ENCODE peak calls at places on chromosomes 4 and X, in six cellular contexts. M is transverse colon, Z is stomach, E is IMR-90, G is A549, O is uterus. X is an unnamed sample.

GRCh38 chr4:20370284-20370683 is 118.6 kb downstream of the SLIT2 start:
- DNase-seq in M (no peak), Z (no peak), E (peak; percentile 85), G (no peak), O (no peak), X (no peak)

GRCh38 chr4:95013236-95013635 is 255.5 kb downstream of the BMPR1B start:
- DNase-seq in M (no peak), Z (no peak), E (no peak), G (no peak), O (no peak), X (no peak)

GRCh38 chr4:78654809-78655208 is 103.2 kb downstream of the ANXA3 start:
- DNase-seq in M (no peak), Z (no peak), E (peak; percentile 58), G (no peak), O (no peak), X (no peak)

GRCh38 chr4:338759-339097 is 1.1 kb downstream of the ZNF141 start:
- DNase-seq in M (no peak), Z (no peak), E (no peak), G (no peak), O (no peak), X (no peak)

GRCh38 chr4:185797596-185797995 is 14.4 kb downstream of the SORBS2 start:
- DNase-seq in M (no peak), Z (no peak), E (no peak), G (no peak), O (no peak), X (no peak)

GRCh38 chr4:154559931-154560801 is 2.6 kb upstream of the FGB start:
- DNase-seq in M (peak; percentile 8), Z (no peak), E (no peak), G (peak; percentile 53), O (no peak), X (no peak)

GRCh38 chrX:48794993-48795501 is 6.8 kb upstream of the HDAC6 start:
- DNase-seq in M (no peak), Z (no peak), E (peak; percentile 47), G (peak; percentile 38), O (no peak), X (no peak)

GRCh38 chrX:150902434-150903109 is 4.1 kb upstream of the CD99L2 start:
- DNase-seq in M (no peak), Z (no peak), E (no peak), G (no peak), O (no peak), X (no peak)

GRCh38 chrX:40615976-40616375 is 7.3 kb upstream of the MPC1L start:
- DNase-seq in M (no peak), Z (no peak), E (no peak), G (no peak), O (no peak), X (no peak)

GRCh38 chr4:158172558-158173258 is at the start of gene GASK1B:
- DNase-seq in M (peak; percentile 50), Z (no peak), E (peak; percentile 64), G (peak; percentile 53), O (peak; percentile 67), X (peak; percentile 39)

GRCh38 chr4:174999407-174999806 is 81.2 kb downstream of the ADAM29 start:
- DNase-seq in M (no peak), Z (no peak), E (no peak), G (peak; percentile 3), O (no peak), X (no peak)

GRCh38 chr4:147691820-147692219 is 7.9 kb upstream of the PRMT9 start:
- DNase-seq in M (no peak), Z (no peak), E (no peak), G (no peak), O (no peak), X (no peak)

GRCh38 chr4:78079701-78080430 is 22.7 kb downstream of the FRAS1 start:
- DNase-seq in M (no peak), Z (no peak), E (no peak), G (no peak), O (no peak), X (no peak)

GRCh38 chr4:2804449-2804972 is 11.6 kb downstream of the SH3BP2 start:
- DNase-seq in M (no peak), Z (no peak), E (no peak), G (no peak), O (no peak), X (no peak)

GRCh38 chrX:31240982-31241381 is 169.1 kb upstream of the FTHL17 start:
- DNase-seq in M (no peak), Z (no peak), E (no peak), G (no peak), O (no peak), X (no peak)

GRCh38 chr4:173731257-173731656 is 201.2 kb upstream of the HAND2 start:
- DNase-seq in M (no peak), Z (no peak), E (no peak), G (no peak), O (no peak), X (no peak)

GRCh38 chr4:118823471-118823870 is 12.5 kb downstream of the SEC24D start:
- DNase-seq in M (peak; percentile 47), Z (peak; percentile 78), E (no peak), G (no peak), O (no peak), X (no peak)

DNA sequence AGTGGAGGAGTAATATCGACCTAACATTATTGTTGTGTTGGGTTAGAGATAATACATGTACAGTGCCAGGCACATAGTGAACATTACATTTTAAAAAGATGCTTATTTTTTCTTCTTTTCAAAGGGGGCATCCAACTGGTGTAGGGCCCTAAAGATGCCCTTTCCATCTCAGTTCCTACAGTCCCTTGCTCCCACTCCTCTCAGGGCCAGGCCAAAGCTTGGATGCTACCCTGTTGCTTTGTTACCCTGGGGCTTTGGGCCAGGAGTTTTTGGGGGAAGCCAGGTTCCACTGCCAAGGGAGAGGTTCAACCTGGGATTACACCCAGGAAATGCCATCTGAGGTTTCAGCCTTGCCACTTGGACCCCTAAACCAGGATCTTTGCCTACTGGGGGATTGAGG is 918 bp downstream of the IGSF1 start:
- DNase-seq in M (no peak), Z (no peak), E (no peak), G (no peak), O (no peak), X (no peak)
- H3K4me3 ChIP-seq in M (no peak overlapping the region), Z (no peak overlapping the region), E (no peak overlapping the region), G (no peak overlapping the region), O (no peak overlapping the region), X (no peak overlapping the region)

GRCh38 chr4:151322565-151322964 is 2.8 kb downstream of the SH3D19 start:
- DNase-seq in M (no peak), Z (no peak), E (no peak), G (no peak), O (no peak), X (no peak)

GRCh38 chr4:151324124-151324448 is 1.3 kb downstream of the SH3D19 start:
- DNase-seq in M (no peak), Z (no peak), E (no peak), G (no peak), O (no peak), X (no peak)

GRCh38 chr4:151329217-151330007 is 4.0 kb upstream of the SH3D19 start:
- DNase-seq in M (no peak), Z (no peak), E (peak; percentile 40), G (peak; percentile 68), O (no peak), X (no peak)

GRCh38 chr4:151324449-151325319 is 721 bp downstream of the SH3D19 start:
- DNase-seq in M (peak; percentile 78), Z (peak; percentile 48), E (peak; percentile 47), G (peak; percentile 80), O (peak; percentile 57), X (peak; percentile 32)

GRCh38 chr4:151325320-151326246 is at the start of gene SH3D19:
- DNase-seq in M (peak; percentile 88), Z (peak; percentile 75), E (peak; percentile 19), G (peak; percentile 84), O (peak; percentile 77), X (peak; percentile 93)
- TF ChIP-seq POLR2A in M (peak; percentile 89), Z (peak; percentile 38), E (no peak), G (peak; percentile 52), O (peak; percentile 71), X (no peak)

GRCh38 chr4:30722092-30722915 is 2.1 kb downstream of the PCDH7 start:
- DNase-seq in M (no peak), Z (no peak), E (no peak), G (no peak), O (peak; percentile 22), X (no peak)

GRCh38 chr4:30720656-30721352 is 635 bp downstream of the PCDH7 start:
- DNase-seq in M (peak; percentile 12), Z (no peak), E (peak; percentile 61), G (peak; percentile 7), O (peak; percentile 31), X (no peak)

GRCh38 chr4:30722916-30723270 is 2.7 kb downstream of the PCDH7 start:
- DNase-seq in M (no peak), Z (no peak), E (no peak), G (no peak), O (peak; percentile 19), X (no peak)

GRCh38 chr4:30720021-30720655 is at the start of gene PCDH7:
- DNase-seq in M (peak; percentile 14), Z (peak; percentile 37), E (peak; percentile 73), G (peak; percentile 21), O (peak; percentile 52), X (no peak)

GRCh38 chr4:30721353-30722091 is 1.4 kb downstream of the PCDH7 start:
- DNase-seq in M (peak; percentile 37), Z (peak; percentile 56), E (peak; percentile 44), G (peak; percentile 12), O (peak; percentile 29), X (no peak)
- TF ChIP-seq CTCF in M (no peak), Z (no peak), E (peak; percentile 62), G (peak; percentile 10), O (peak; percentile 64), X (no peak)

GRCh38 chr4:86450861-86451260 is 91.0 kb upstream of the MAPK10 start:
- DNase-seq in M (no peak), Z (no peak), E (no peak), G (no peak), O (no peak), X (no peak)

GRCh38 chr4:86453044-86453501 is 93.2 kb upstream of the MAPK10 start:
- DNase-seq in M (no peak), Z (no peak), E (peak; percentile 70), G (no peak), O (peak; percentile 65), X (no peak)

GRCh38 chr4:86450189-86450588 is 90.3 kb upstream of the MAPK10 start:
- DNase-seq in M (no peak), Z (no peak), E (no peak), G (no peak), O (no peak), X (no peak)

GRCh38 chr4:86452323-86452995 is 92.6 kb upstream of the MAPK10 start:
- DNase-seq in M (no peak), Z (no peak), E (peak; percentile 38), G (no peak), O (peak; percentile 58), X (no peak)

DNA sequence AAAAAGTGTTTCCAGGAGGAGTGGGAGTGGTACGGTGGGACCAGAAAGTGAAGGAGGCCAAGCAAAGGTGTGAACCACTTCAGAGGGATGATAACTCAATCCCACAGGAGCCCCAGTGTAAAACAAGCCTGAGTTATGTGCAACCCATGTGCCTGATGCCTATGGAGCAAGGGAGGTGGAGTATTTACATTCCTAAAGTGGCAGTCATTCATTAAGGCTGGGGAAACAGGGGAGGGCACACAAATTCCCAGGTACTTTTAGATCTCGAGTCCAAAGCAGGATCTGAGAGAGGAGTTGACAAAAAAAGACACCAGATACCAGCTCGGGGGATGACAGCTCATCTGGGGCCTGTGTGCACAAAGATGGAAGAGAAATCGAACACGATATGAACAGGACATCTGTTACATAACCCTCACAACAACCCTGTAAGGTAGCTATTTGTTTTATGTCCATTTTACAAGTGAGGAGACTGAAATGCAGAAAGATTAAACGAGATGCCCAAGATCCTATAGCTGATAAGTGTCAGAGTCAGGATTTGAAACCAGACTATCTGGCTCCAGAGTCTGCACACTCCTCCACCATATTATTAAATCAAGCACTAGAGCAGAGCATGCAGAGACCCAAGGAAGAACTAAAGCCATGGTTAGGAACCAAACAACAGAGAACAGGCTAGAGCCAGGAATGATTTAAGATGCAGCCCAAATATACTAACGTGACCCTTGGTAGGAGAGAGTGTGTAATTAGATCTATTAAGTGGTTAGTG is 91.9 kb upstream of the MAPK10 start:
- DNase-seq in M (no peak), Z (no peak), E (peak; percentile 30), G (peak; percentile 3), O (peak; percentile 18), X (no peak)
- H3K4me3 ChIP-seq in M (no peak overlapping the region), Z (peak overlapping the region; percentile 44), E (peak overlapping the region; percentile 53), G (no peak overlapping the region), O (peak overlapping the region; percentile 47), X (no peak overlapping the region)

X was measured in lower leg skin.